ENCODE peak calls at places on chromosome 22, in ten cellular contexts. C, G, D, X, E, J, R, L, B and S are unnamed samples.

GRCh38 chr22:40404251-40405177 is 34.1 kb downstream of the SGSM3 start:
- DNase-seq in C (no peak), G (no peak), D (no peak), X (no peak), E (no peak), J (peak; percentile 20), R (no peak), L (no peak), B (no peak), S (no peak)

GRCh38 chr22:22123960-22124278 is 120.7 kb upstream of the VPREB1 start:
- DNase-seq in C (no peak), G (no peak), D (no peak), X (no peak), E (no peak), J (no peak), R (no peak), L (no peak), B (no peak), S (no peak)

GRCh38 chr22:26579331-26579886 is 10.5 kb downstream of the TPST2 start:
- DNase-seq in C (no peak), G (no peak), D (no peak), X (peak; percentile 72), E (peak; percentile 68), J (peak; percentile 69), R (no peak), L (no peak), B (no peak), S (peak; percentile 43)

GRCh38 chr22:39658367-39658766 is 87.8 kb downstream of the CACNA1I start:
- DNase-seq in C (no peak), G (no peak), D (no peak), X (peak; percentile 68), E (no peak), J (no peak), R (no peak), L (no peak), B (no peak), S (peak; percentile 22)

GRCh38 chr22:44753189-44754042 is 1.0 kb downstream of the ARHGAP8 start:
- DNase-seq in C (no peak), G (no peak), D (peak; percentile 74), X (no peak), E (no peak), J (no peak), R (no peak), L (no peak), B (no peak), S (no peak)

GRCh38 chr22:45268958-45269844 is 15.5 kb upstream of the UPK3A start:
- DNase-seq in C (peak; percentile 59), G (peak; percentile 80), D (peak; percentile 43), X (peak; percentile 91), E (peak; percentile 87), J (peak; percentile 91), R (peak; percentile 83), L (peak; percentile 11), B (no peak), S (peak; percentile 95)

GRCh38 chr22:46661221-46661851 is 41.1 kb downstream of the GRAMD4 start:
- DNase-seq in C (peak; percentile 82), G (peak; percentile 77), D (peak; percentile 89), X (no peak), E (no peak), J (peak; percentile 70), R (no peak), L (no peak), B (no peak), S (peak; percentile 30)

GRCh38 chr22:24540470-24540869 is 14.5 kb downstream of the GUCD1 start:
- DNase-seq in C (no peak), G (no peak), D (no peak), X (no peak), E (no peak), J (no peak), R (no peak), L (no peak), B (no peak), S (no peak)

GRCh38 chr22:32590556-32590955 is 115.9 kb downstream of the FBXO7 start:
- DNase-seq in C (no peak), G (no peak), D (peak; percentile 46), X (no peak), E (no peak), J (no peak), R (no peak), L (no peak), B (no peak), S (no peak)

GRCh38 chr22:42492323-42492690 is 27.3 kb downstream of the RRP7A start:
- DNase-seq in C (no peak), G (no peak), D (no peak), X (no peak), E (no peak), J (no peak), R (no peak), L (no peak), B (no peak), S (no peak)